ENCODE peak calls at places on chromosomes 7 and 10, in five cellular contexts. G is IMR-90, O is H1, A is mesenchymal stem cell, M is neuronal stem cell. V is an unnamed sample.
A peak's percentile ranks its signal among the peaks of the same experiment; 100 is the strongest.

GRCh38 chr7:5514440-5515035 is 90.9 kb upstream of the TNRC18 start:
- DNase-seq in G (peak; percentile 59), O (no peak), A (peak; percentile 78), M (no peak), V (peak; percentile 80)

GRCh38 chr7:104156842-104157277 is 51.0 kb downstream of the ORC5 start:
- DNase-seq in G (peak; percentile 57), O (no peak), A (peak; percentile 38), M (no peak), V (no peak)

GRCh38 chr7:71286336-71286735 is 154.4 kb downstream of the GALNT17 start:
- DNase-seq in G (no peak), O (no peak), A (no peak), M (no peak), V (no peak)

GRCh38 chr7:121107923-121108498 is 119.5 kb downstream of the CPED1 start:
- DNase-seq in G (peak; percentile 78), O (no peak), A (peak; percentile 79), M (peak; percentile 57), V (peak; percentile 89)

GRCh38 chr7:35255417-35255798 is 1.5 kb upstream of the TBX20 start:
- DNase-seq in G (no peak), O (no peak), A (no peak), M (no peak), V (no peak)

GRCh38 chr10:123974406-123974805 is 82.8 kb upstream of the CPXM2 start:
- DNase-seq in G (peak; percentile 20), O (no peak), A (peak; percentile 60), M (no peak), V (no peak)

GRCh38 chr7:76262683-76263402 is 39.6 kb upstream of the HSPB1 start:
- DNase-seq in G (peak; percentile 60), O (peak; percentile 69), A (peak; percentile 69), M (peak; percentile 62), V (peak; percentile 34)

GRCh38 chr10:31926765-31927596 is 1.6 kb downstream of the ARHGAP12 start:
- DNase-seq in G (no peak), O (no peak), A (peak; percentile 35), M (no peak), V (no peak)

GRCh38 chr10:46520381-46520780 is 36.1 kb downstream of the GPRIN2 start:
- DNase-seq in G (no peak), O (no peak), A (no peak), M (no peak), V (no peak)

GRCh38 chr7:115679976-115680375 is 350.6 kb downstream of the TFEC start:
- DNase-seq in G (peak; percentile 59), O (no peak), A (peak; percentile 48), M (peak; percentile 30), V (peak; percentile 20)

GRCh38 chr10:129888784-129889616 is 75.1 kb downstream of the EBF3 start:
- DNase-seq in G (peak; percentile 15), O (peak; percentile 65), A (peak; percentile 44), M (peak; percentile 46), V (no peak)

GRCh38 chr10:120508393-120508792 is 51.4 kb downstream of the PLPP4 start:
- DNase-seq in G (no peak), O (no peak), A (peak; percentile 12), M (no peak), V (no peak)

GRCh38 chr7:48168159-48168558 is 3.1 kb upstream of the ABCA13 start:
- DNase-seq in G (peak; percentile 55), O (no peak), A (no peak), M (no peak), V (no peak)

GRCh38 chr10:117367718-117368117 is 7.5 kb downstream of the PDZD8 start:
- DNase-seq in G (no peak), O (no peak), A (no peak), M (no peak), V (no peak)

GRCh38 chr7:139481364-139481763 is 2.1 kb downstream of the KLRG2 start:
- DNase-seq in G (no peak), O (no peak), A (no peak), M (no peak), V (no peak)

GRCh38 chr7:92766461-92767003 is 69.8 kb downstream of the CDK6 start:
- DNase-seq in G (peak; percentile 57), O (no peak), A (peak; percentile 77), M (no peak), V (peak; percentile 59)

GRCh38 chr10:944034-944831 is 12.7 kb upstream of the LARP4B start:
- DNase-seq in G (peak; percentile 25), O (no peak), A (peak; percentile 21), M (no peak), V (peak; percentile 36)

GRCh38 chr7:23698822-23699221 is 11.2 kb upstream of the STK31 start:
- DNase-seq in G (no peak), O (no peak), A (no peak), M (no peak), V (no peak)

GRCh38 chr10:32412499-32412853 is 33.5 kb upstream of the CCDC7 start:
- DNase-seq in G (peak; percentile 51), O (no peak), A (peak; percentile 56), M (no peak), V (no peak)

GRCh38 chr7:64870656-64871055 is 32.4 kb upstream of the ZNF273 start:
- DNase-seq in G (no peak), O (no peak), A (no peak), M (no peak), V (no peak)

GRCh38 chr10:37010741-37011140 is 114.7 kb upstream of the ANKRD30A start:
- DNase-seq in G (no peak), O (no peak), A (no peak), M (no peak), V (peak; percentile 99)

GRCh38 chr7:55552320-55553086 is 19.8 kb downstream of the VOPP1 start:
- DNase-seq in G (peak; percentile 90), O (no peak), A (peak; percentile 85), M (no peak), V (peak; percentile 56)

DNA sequence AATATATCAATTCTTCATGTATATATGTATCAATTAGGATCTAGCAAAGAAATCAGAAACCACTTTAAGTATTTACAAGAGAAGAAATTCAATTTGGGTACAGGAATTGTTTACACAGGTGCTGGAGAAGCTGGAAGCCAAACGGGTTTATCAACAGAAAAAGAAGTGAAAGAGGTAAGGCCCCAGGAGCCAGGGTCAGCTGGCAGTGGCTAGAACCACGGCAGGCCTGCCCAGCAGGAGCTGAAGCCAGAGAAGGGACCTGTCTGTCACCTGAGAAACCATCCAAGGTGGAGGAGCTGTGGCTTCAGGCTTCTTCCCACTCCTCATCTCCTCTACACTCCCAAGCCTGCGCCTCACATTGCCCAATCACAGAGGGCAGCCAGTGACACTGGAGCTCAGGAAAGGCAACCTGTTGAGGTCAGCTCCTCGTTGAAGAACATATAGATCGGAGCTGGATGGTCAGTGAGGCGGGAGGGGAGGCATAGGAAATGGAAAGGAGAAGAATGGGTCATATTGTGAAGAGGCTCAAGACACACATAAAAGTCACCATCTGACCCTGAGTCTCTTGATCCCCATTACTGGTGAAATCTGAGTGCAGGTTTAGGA is 182.6 kb downstream of the REEP3 start:
- DNase-seq in G (no peak), O (no peak), A (no peak), M (no peak), V (no peak)
- H3K4me3 ChIP-seq in G (no peak overlapping the region), O (no peak overlapping the region), A (no peak overlapping the region), M (no peak overlapping the region), V (no peak overlapping the region)

GRCh38 chr10:110918269-110918632 is 729 bp downstream of the BBIP1 start:
- DNase-seq in G (peak; percentile 94), O (peak; percentile 89), A (peak; percentile 97), M (no peak), V (peak; percentile 98)

GRCh38 chr10:110916554-110917346 is 2.2 kb downstream of the BBIP1 start:
- DNase-seq in G (peak; percentile 87), O (no peak), A (peak; percentile 64), M (no peak), V (peak; percentile 83)

GRCh38 chr10:110918633-110919348 is at the start of gene BBIP1:
- DNase-seq in G (peak; percentile 100), O (peak; percentile 99), A (peak; percentile 100), M (peak; percentile 99), V (peak; percentile 100)

GRCh38 chr10:110919349-110919931 is at the start of gene SHOC2:
- DNase-seq in G (no peak), O (no peak), A (no peak), M (no peak), V (peak; percentile 51)

DNA sequence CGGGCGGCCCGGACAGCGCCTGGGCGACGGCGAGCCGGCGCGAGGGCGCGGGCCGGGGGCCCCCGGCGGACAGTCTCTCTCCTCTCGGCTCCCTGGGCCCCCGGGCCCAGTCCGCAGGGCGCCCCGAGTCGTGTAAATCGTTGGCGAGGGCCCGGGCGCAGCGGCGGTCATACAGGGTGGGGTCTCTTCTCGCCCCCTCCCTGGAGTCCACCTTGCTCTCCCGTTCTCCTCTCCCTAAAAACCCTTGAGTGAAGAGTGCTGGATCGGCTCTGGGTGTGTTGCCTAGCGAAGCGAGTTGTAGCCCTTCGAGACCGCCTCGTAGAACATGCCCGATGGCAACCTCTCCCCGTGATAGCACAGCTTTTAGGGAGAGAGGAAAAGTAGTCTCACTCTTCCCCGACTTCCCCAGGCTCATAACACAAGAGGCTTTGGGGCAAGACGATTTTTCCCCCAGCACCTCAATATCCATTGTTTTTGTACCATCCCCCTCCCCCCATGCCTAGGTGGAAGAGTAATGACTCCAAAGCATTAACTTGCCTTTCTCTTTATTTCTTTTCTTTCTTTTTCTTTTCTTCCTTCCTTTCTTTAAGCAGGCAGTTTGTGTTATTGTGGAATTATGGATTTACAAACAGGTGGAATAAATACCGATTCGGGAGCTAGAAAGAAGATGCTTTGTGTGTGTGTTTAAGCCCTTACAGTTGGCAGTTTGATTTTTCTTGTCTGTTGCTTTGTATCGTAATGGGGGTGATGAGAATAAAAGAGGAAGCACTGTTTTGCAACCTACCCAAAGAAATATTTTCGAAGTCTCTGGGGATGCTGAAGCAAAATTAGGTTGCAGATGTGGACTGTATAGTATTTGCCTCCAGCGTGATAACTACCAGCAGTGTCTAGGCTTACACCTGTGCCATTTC is 822 bp downstream of the SHOC2 start:
- DNase-seq in G (peak; percentile 17), O (no peak), A (peak; percentile 67), M (peak; percentile 56), V (peak; percentile 26)
- H2AFZ ChIP-seq in G (peak overlapping the region; percentile 94), O (no peak overlapping the region), A (no peak overlapping the region), M (peak overlapping the region; percentile 82), V (peak overlapping the region; percentile 43)

GRCh38 chr10:105210546-105210945 is 569.5 kb downstream of the SORCS3 start:
- DNase-seq in G (no peak), O (no peak), A (no peak), M (no peak), V (no peak)
- H3K4ac ChIP-seq in G (no peak overlapping the region), O (no peak overlapping the region), A (no peak overlapping the region), M (no peak overlapping the region), V (no peak overlapping the region)

GRCh38 chr10:11758527-11759236 is 16.5 kb downstream of the ECHDC3 start:
- DNase-seq in G (no peak), O (no peak), A (no peak), M (no peak), V (no peak)

GRCh38 chr10:11757820-11758463 is 15.8 kb downstream of the ECHDC3 start:
- DNase-seq in G (peak; percentile 81), O (peak; percentile 62), A (peak; percentile 83), M (peak; percentile 74), V (peak; percentile 87)

GRCh38 chr10:11760861-11761260 is 18.7 kb downstream of the ECHDC3 start:
- DNase-seq in G (no peak), O (no peak), A (no peak), M (no peak), V (no peak)

GRCh38 chr10:11760151-11760550 is 18.0 kb downstream of the ECHDC3 start:
- DNase-seq in G (no peak), O (no peak), A (no peak), M (no peak), V (no peak)

DNA sequence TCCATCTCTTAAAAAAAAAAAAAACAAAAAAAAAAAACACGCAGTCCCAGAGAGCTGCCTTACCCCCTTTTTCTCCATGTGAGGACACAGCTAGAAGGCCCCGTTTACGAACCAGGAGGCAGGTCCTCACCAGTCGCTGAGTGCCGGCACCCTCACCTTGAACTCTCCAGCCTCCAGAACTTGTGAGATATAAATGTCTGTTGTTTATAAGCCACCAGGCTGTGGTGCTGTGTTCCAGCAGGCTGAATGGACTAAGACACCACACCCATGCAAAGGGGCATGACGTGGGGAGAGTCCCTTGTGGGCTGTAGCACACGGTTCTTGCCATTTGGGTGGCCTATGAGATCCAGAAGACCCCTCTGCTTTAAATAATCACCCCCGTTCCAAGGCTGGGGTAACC is 17.2 kb downstream of the ECHDC3 start:
- DNase-seq in G (no peak), O (no peak), A (no peak), M (no peak), V (no peak)
- H3K4me3 ChIP-seq in G (no peak overlapping the region), O (no peak overlapping the region), A (no peak overlapping the region), M (no peak overlapping the region), V (no peak overlapping the region)